ENCODE peak calls at places on chromosome 14, in five cellular contexts. O, H, E, N and U are unnamed samples.

GRCh38 chr14:72560331-72560730 is 333.6 kb downstream of the DPF3 start:
- DNase-seq in O (no peak), H (no peak), E (no peak), N (no peak), U (no peak)

GRCh38 chr14:102020058-102020971 is 55.9 kb downstream of the DYNC1H1 start:
- DNase-seq in O (no peak), H (no peak), E (no peak), N (no peak), U (peak)

GRCh38 chr14:75885829-75886228 is 96.0 kb downstream of the TGFB3 start:
- DNase-seq in O (no peak), H (no peak), E (peak), N (no peak), U (peak)

GRCh38 chr14:45716506-45716905 is 463.5 kb upstream of the MIS18BP1 start:
- DNase-seq in O (no peak), H (no peak), E (no peak), N (no peak), U (peak)

GRCh38 chr14:49622022-49622607 is 1.5 kb downstream of the MGAT2 start:
- DNase-seq in O (no peak), H (no peak), E (no peak), N (no peak), U (no peak)

GRCh38 chr14:65575389-65575788 is 162.9 kb downstream of the FUT8 start:
- DNase-seq in O (no peak), H (no peak), E (no peak), N (no peak), U (no peak)

GRCh38 chr14:103121846-103122577 is 1.2 kb upstream of the TNFAIP2 start:
- DNase-seq in O (peak), H (peak), E (peak), N (peak), U (peak)

GRCh38 chr14:65723348-65723747 is 310.8 kb downstream of the FUT8 start:
- DNase-seq in O (no peak), H (no peak), E (no peak), N (no peak), U (no peak)

GRCh38 chr14:61671086-61671485 is 24.2 kb upstream of the HIF1A start:
- DNase-seq in O (no peak), H (no peak), E (no peak), N (no peak), U (no peak)

GRCh38 chr14:69475194-69475818 is 9.2 kb upstream of the PLEKHD1 start:
- DNase-seq in O (no peak), H (no peak), E (peak), N (no peak), U (peak)

GRCh38 chr14:105087963-105088811 is 23.0 kb upstream of the GPR132 start:
- DNase-seq in O (peak), H (no peak), E (peak), N (peak), U (peak)